ENCODE peak calls at places on chromosome 7, in four cellular contexts. J is activated CD8-positive, alpha-beta memory T cell treated with anti-CD3 and anti-CD28 coated beads for 24 hours; T is NCI-H2029; L is neural crest cell. C is an unnamed sample.

GRCh38 chr7:44388089-44388970 is 62.9 kb upstream of the CAMK2B start:
- DNase-seq in J (peak; percentile 46), T (no peak), L (no peak), C (no peak)

GRCh38 chr7:11706666-11707605 is 125.1 kb downstream of the THSD7A start:
- DNase-seq in T (no peak), J (no peak), L (no peak), C (no peak)

GRCh38 chr7:146116452-146117219 is at the start of gene CNTNAP2:
- DNase-seq in T (peak; percentile 72), L (peak; percentile 39), J (peak; percentile 53), C (no peak)

GRCh38 chr7:44367475-44368030 is 42.2 kb upstream of the CAMK2B start:
- DNase-seq in L (no peak), J (no peak), T (no peak), C (no peak)

GRCh38 chr7:43108255-43109011 is 4.0 kb upstream of the HECW1 start:
- DNase-seq in T (peak; percentile 2), J (peak; percentile 71), L (peak; percentile 83), C (peak; percentile 3)

GRCh38 chr7:22730921-22731654 is 4.1 kb downstream of the IL6 start:
- DNase-seq in T (no peak), L (no peak), J (no peak), C (no peak)

GRCh38 chr7:33751395-33751794 is 153.9 kb upstream of the BMPER start:
- DNase-seq in T (no peak), L (no peak), J (no peak), C (no peak)

GRCh38 chr7:148242271-148242801 is 348.2 kb upstream of the C7orf33 start:
- DNase-seq in T (peak; percentile 71), L (peak; percentile 12), J (no peak), C (no peak)

GRCh38 chr7:21702303-21702702 is 159.5 kb downstream of the DNAH11 start:
- DNase-seq in T (no peak), J (no peak), L (no peak), C (no peak)

GRCh38 chr7:45177801-45178200 is 20.2 kb downstream of the RAMP3 start:
- DNase-seq in L (no peak), T (no peak), J (no peak), C (no peak)

GRCh38 chr7:44678468-44679179 is 70.0 kb upstream of the ZMIZ2 start:
- DNase-seq in L (no peak), T (no peak), J (no peak), C (no peak)

GRCh38 chr7:115047968-115048720 is 126.2 kb downstream of the MDFIC start:
- DNase-seq in T (no peak), J (no peak), L (no peak), C (no peak)

GRCh38 chr7:6015917-6016652 is 7.0 kb downstream of the AIMP2 start:
- DNase-seq in T (peak; percentile 50), J (no peak), L (no peak), C (no peak)

GRCh38 chr7:136266457-136266856 is 289.3 kb upstream of the MTPN start:
- DNase-seq in T (no peak), J (no peak), L (no peak), C (no peak)

GRCh38 chr7:78124221-78124620 is 325.6 kb downstream of the PHTF2 start:
- DNase-seq in J (no peak), L (no peak), T (no peak), C (no peak)

GRCh38 chr7:3217166-3217565 is 83.9 kb upstream of the SDK1 start:
- DNase-seq in L (no peak), T (no peak), J (no peak), C (no peak)

GRCh38 chr7:130922206-130923112 is 188.5 kb upstream of the KLF14 start:
- DNase-seq in T (no peak), J (no peak), L (no peak), C (no peak)

GRCh38 chr7:30795161-30795943 is 24.1 kb downstream of the MINDY4 start:
- DNase-seq in T (no peak), L (no peak), J (no peak), C (no peak)

GRCh38 chr7:35384761-35385700 is 131.1 kb upstream of the TBX20 start:
- DNase-seq in L (no peak), J (no peak), T (no peak), C (no peak)

GRCh38 chr7:7178081-7178480 is 4.3 kb upstream of the C1GALT1 start:
- DNase-seq in L (no peak), T (no peak), J (no peak), C (no peak)

GRCh38 chr7:157458254-157458633 is 121.4 kb downstream of the DNAJB6 start:
- DNase-seq in T (no peak), J (no peak), L (no peak), C (no peak)

GRCh38 chr7:16851829-16852228 is 30.0 kb downstream of the AGR3 start:
- DNase-seq in L (no peak), J (no peak), T (no peak), C (peak; percentile 86)

GRCh38 chr7:75729851-75730274 is 8.9 kb downstream of the HIP1 start:
- DNase-seq in L (no peak), J (no peak), T (no peak), C (no peak)

GRCh38 chr7:105268511-105269392 is 120.0 kb downstream of the SRPK2 start:
- DNase-seq in T (peak; percentile 23), L (no peak), J (no peak), C (no peak)